ENCODE peak calls at places on chromosomes 5 and 9, in seven cellular contexts. J is HCT116, H is K562, K is SK-N-SH, T is H1, N is GM12878, D is HepG2. A is an unnamed sample.
A peak's percentile ranks its signal among the peaks of the same experiment; 100 is the strongest.

GRCh38 chr5:150034677-150035076 is 34.1 kb downstream of the HMGXB3 start:
- DNase-seq in K (no peak), T (no peak), H (no peak), D (no peak), J (no peak), N (no peak), A (no peak)

GRCh38 chr5:150642567-150642927 is 2.1 kb downstream of the SYNPO start:
- DNase-seq in K (no peak), J (peak; percentile 38), D (peak; percentile 63), H (no peak), T (no peak), N (no peak), A (peak; percentile 78)

GRCh38 chr9:114450833-114451706 is 54.2 kb downstream of the WHRN start:
- DNase-seq in J (no peak), K (no peak), N (peak; percentile 11), T (no peak), H (no peak), D (no peak), A (no peak)

GRCh38 chr9:108439967-108440366 is 415.8 kb downstream of the ACTL7B start:
- DNase-seq in H (no peak), J (no peak), N (no peak), K (no peak), D (no peak), T (no peak), A (no peak)

GRCh38 chr5:42513246-42513645 is 90.0 kb downstream of the GHR start:
- DNase-seq in T (no peak), K (no peak), D (no peak), N (no peak), J (no peak), H (no peak), A (no peak)

GRCh38 chr5:50463047-50463446 is 22.0 kb upstream of the EMB start:
- DNase-seq in T (no peak), K (no peak), N (no peak), H (no peak), J (no peak), D (no peak), A (no peak)

GRCh38 chr9:134418986-134419683 is 92.9 kb downstream of the RXRA start:
- DNase-seq in J (no peak), N (no peak), K (no peak), T (no peak), H (no peak), D (no peak), A (no peak)

GRCh38 chr9:136899196-136899595 is 12.9 kb downstream of the TRAF2 start:
- DNase-seq in J (no peak), N (peak; percentile 78), K (no peak), H (no peak), D (no peak), T (no peak), A (no peak)

GRCh38 chr5:178114325-178115135 is 1.2 kb downstream of the N4BP3 start:
- DNase-seq in H (no peak), T (no peak), J (no peak), D (no peak), K (no peak), N (no peak), A (no peak)

GRCh38 chr9:113614843-113615648 is 151.5 kb downstream of the RGS3 start:
- DNase-seq in J (no peak), T (no peak), H (no peak), D (no peak), K (no peak), N (no peak), A (no peak)

GRCh38 chr9:118652935-118653334 is 716.3 kb downstream of the BRINP1 start:
- DNase-seq in N (no peak), K (no peak), T (no peak), D (no peak), J (no peak), H (no peak), A (no peak)

GRCh38 chr9:123933401-123933800 is 3.5 kb upstream of the DENND1A start:
- DNase-seq in N (no peak), J (peak; percentile 85), T (peak; percentile 24), K (no peak), H (peak; percentile 26), D (peak; percentile 64), A (no peak)

GRCh38 chr9:101487443-101487855 is 46.2 kb upstream of the RNF20 start:
- DNase-seq in N (no peak), K (no peak), H (no peak), D (no peak), J (no peak), T (no peak), A (no peak)

GRCh38 chr9:130858734-130859705 is 24.0 kb downstream of the ABL1 start:
- DNase-seq in N (no peak), H (peak; percentile 57), J (no peak), K (no peak), T (no peak), D (no peak), A (no peak)

GRCh38 chr5:1033178-1033577 is 24.6 kb downstream of the NKD2 start:
- DNase-seq in T (no peak), H (no peak), J (no peak), N (no peak), D (no peak), K (peak; percentile 19), A (no peak)

GRCh38 chr5:172508471-172509404 is 54.4 kb upstream of the SH3PXD2B start:
- DNase-seq in N (no peak), D (no peak), H (no peak), J (no peak), K (no peak), T (peak; percentile 49), A (no peak)

GRCh38 chr9:92438900-92439526 is 14.7 kb upstream of the OMD start:
- DNase-seq in N (no peak), K (peak; percentile 19), D (no peak), H (no peak), J (peak; percentile 3), T (no peak), A (no peak)

DNA sequence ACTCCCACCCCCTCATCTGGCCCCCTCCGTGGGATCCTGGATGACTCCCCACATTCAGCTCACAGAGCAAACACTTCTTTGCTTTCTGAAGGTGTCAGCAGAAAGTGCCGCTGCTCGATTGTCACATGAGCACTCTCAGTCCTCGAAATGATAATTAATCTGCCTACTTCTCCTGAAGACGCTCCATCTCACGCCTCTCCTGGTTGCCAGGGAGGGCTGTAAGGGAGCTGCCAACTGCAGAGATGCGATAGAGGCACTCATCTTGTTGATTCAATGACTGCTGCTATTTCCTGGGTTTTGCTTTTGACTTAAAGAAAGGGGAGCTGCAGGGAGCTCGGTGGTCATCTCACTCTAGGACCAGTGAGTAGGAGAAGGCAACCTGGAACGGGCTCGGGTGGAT is 206.5 kb downstream of the DAB2IP start:
- DNase-seq in J (no peak), K (no peak), H (no peak), T (peak; percentile 41), N (no peak), D (no peak), A (no peak)
- TF ChIP-seq JUND in J (no peak), K (no peak), H (no peak), T (no peak), N (no peak), D (no peak), A (no peak)

DNA sequence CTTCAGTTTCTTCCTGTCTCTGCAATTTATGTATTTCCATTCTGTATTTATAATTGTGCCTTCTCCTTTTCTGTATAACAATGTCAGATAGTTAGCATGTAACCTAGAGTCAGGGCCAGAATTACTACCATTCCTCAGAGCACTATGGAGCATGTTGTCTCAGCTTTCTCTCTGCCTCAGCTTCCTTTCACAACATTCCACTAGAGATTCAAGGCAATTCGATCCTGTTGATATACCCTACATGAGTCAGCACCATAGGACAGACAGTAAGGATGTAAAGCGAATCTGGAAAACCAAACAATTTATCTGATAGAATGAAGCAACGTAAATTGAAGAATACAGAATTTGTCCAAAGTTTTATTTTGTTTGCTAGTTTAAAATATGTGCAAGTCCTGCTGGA is 728.3 kb upstream of the SEMA6A start:
- DNase-seq in N (no peak), D (no peak), K (no peak), J (no peak), T (no peak), H (no peak), A (no peak)
- TF ChIP-seq JUND in N (no peak), D (no peak), K (no peak), J (no peak), T (no peak), H (no peak), A (no peak)

GRCh38 chr9:121353246-121353975 is 16.6 kb downstream of the STOM start:
- DNase-seq in J (no peak), H (no peak), D (no peak), T (no peak), N (peak; percentile 88), K (no peak), A (no peak)

GRCh38 chr9:121348321-121348720 is 21.7 kb downstream of the STOM start:
- DNase-seq in N (no peak), D (no peak), K (no peak), J (no peak), H (no peak), T (no peak), A (no peak)

GRCh38 chr9:121349009-121349408 is 21.0 kb downstream of the STOM start:
- DNase-seq in K (no peak), T (no peak), N (no peak), J (no peak), D (no peak), H (no peak), A (no peak)

GRCh38 chr9:121354141-121354540 is 15.9 kb downstream of the STOM start:
- DNase-seq in D (peak; percentile 3), H (no peak), J (no peak), T (no peak), N (no peak), K (no peak), A (no peak)

DNA sequence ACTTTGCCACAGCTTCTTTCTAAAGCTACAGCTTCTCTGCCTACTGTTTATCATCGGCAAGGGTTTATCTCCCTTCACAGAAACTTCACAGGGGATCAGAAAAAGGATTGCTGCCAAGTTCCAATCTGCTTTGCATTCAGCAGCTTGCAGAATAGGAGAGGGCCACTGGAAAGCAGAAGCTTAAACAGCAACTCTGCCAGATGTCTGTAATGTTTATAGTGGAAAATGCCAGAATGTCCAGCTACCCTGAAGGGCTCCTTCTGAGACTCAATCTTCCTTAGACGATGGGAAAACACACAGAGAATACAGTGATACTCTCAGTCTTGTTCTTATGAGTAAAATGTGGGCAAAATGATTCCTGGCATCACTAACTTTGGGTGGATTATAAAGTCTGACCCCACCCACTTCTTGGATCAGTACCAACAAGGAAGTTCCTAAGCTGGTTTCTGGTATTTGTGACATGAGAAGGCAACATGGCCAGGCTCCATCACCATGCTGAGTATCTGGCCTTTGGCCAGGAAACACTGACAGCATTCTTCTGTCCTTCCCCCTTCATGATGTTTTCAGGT is 19.0 kb downstream of the STOM start:
- DNase-seq in T (no peak), J (peak; percentile 38), N (no peak), K (peak; percentile 49), D (no peak), H (no peak), A (peak; percentile 75)
- TF ChIP-seq JUND in T (no peak), J (peak; percentile 30), N (no peak), K (peak; percentile 20), D (no peak), H (no peak), A (no peak)

GRCh38 chr9:79946718-79947117 is 375.0 kb downstream of the TLE4 start:
- DNase-seq in D (no peak), H (no peak), N (no peak), J (no peak), T (no peak), K (no peak), A (no peak)
- TF ChIP-seq JUND in D (no peak), H (no peak), N (no peak), J (no peak), T (no peak), K (no peak), A (no peak)

A was measured in T47D.